ENCODE peak calls at places on chromosomes 3 and 15, in seven cellular contexts. K is Peyer's patch, B is lower leg skin, X is IMR-90, Y is uterus, H is A549, U is body of pancreas. N is an unnamed sample.

GRCh38 chr3:184360834-184361531 is 422 bp downstream of the CLCN2 start:
- DNase-seq in X (no peak), U (no peak), Y (no peak), H (no peak), B (no peak), K (no peak), N (no peak)

GRCh38 chr15:96972201-96972600 is 641.7 kb downstream of the NR2F2 start:
- DNase-seq in Y (no peak), K (no peak), U (no peak), B (no peak), X (no peak), H (no peak), N (no peak)

GRCh38 chr3:175335229-175335628 is 476.1 kb downstream of the NAALADL2 start:
- DNase-seq in B (no peak), K (no peak), Y (no peak), U (no peak), X (peak; percentile 51), H (no peak), N (no peak)

GRCh38 chr3:195007794-195008193 is 263.2 kb downstream of the XXYLT1 start:
- DNase-seq in B (no peak), K (no peak), X (no peak), Y (no peak), U (no peak), H (no peak), N (no peak)

GRCh38 chr15:66841953-66842681 is 140.1 kb downstream of the SMAD6 start:
- DNase-seq in X (peak; percentile 89), Y (peak; percentile 90), U (peak; percentile 90), B (peak; percentile 85), K (peak; percentile 85), H (peak; percentile 68), N (peak; percentile 58)

GRCh38 chr3:184805351-184806038 is 6.5 kb upstream of the VPS8 start:
- DNase-seq in U (no peak), K (no peak), B (no peak), X (no peak), Y (no peak), H (no peak), N (peak; percentile 60)

GRCh38 chr15:73996939-73997338 is 2.4 kb downstream of the PML start:
- DNase-seq in U (no peak), H (no peak), B (no peak), K (no peak), Y (no peak), X (no peak), N (peak; percentile 56)

GRCh38 chr3:55873523-55874254 is 386.6 kb upstream of the WNT5A start:
- DNase-seq in B (no peak), K (no peak), H (peak; percentile 76), Y (no peak), X (peak; percentile 74), U (no peak), N (no peak)

GRCh38 chr3:53045107-53045783 is 628 bp downstream of the SFMBT1 start:
- DNase-seq in B (no peak), U (peak; percentile 72), K (peak; percentile 72), H (peak; percentile 45), Y (peak; percentile 51), X (peak; percentile 43), N (peak; percentile 87)

GRCh38 chr3:40262331-40262730 is 47.2 kb upstream of the EIF1B start:
- DNase-seq in X (no peak), H (no peak), B (no peak), U (no peak), Y (no peak), K (no peak), N (no peak)

GRCh38 chr3:143158549-143158988 is 39.0 kb downstream of the CHST2 start:
- DNase-seq in K (no peak), U (no peak), X (peak; percentile 59), H (no peak), Y (no peak), B (no peak), N (no peak)

GRCh38 chr15:25240461-25241021 is 198.3 kb downstream of the UBE3A start:
- DNase-seq in K (peak; percentile 22), X (no peak), B (no peak), H (no peak), Y (no peak), U (peak; percentile 7), N (no peak)

GRCh38 chr15:52256930-52257733 is 38.5 kb downstream of the MYO5C start:
- DNase-seq in H (no peak), K (no peak), X (no peak), U (no peak), Y (no peak), B (no peak), N (no peak)

GRCh38 chr3:69784854-69785523 is 45.7 kb downstream of the MITF start:
- DNase-seq in H (peak; percentile 60), Y (peak; percentile 60), B (peak; percentile 46), U (peak; percentile 14), X (peak; percentile 83), K (no peak), N (peak; percentile 6)

GRCh38 chr15:60272623-60273022 is 125.2 kb downstream of the ANXA2 start:
- DNase-seq in B (no peak), Y (no peak), K (no peak), U (no peak), H (no peak), X (no peak), N (no peak)

GRCh38 chr3:66904816-66905543 is 93.1 kb upstream of the KBTBD8 start:
- DNase-seq in Y (no peak), K (no peak), H (no peak), B (no peak), X (peak; percentile 1), U (no peak), N (no peak)

GRCh38 chr15:87155771-87156170 is 1076.1 kb downstream of the AGBL1 start:
- DNase-seq in K (no peak), Y (no peak), U (no peak), X (no peak), H (no peak), B (no peak), N (no peak)

GRCh38 chr3:129593595-129594339 is 12.7 kb downstream of the PLXND1 start:
- DNase-seq in X (no peak), H (no peak), U (peak; percentile 43), K (no peak), Y (no peak), B (no peak), N (no peak)

DNA sequence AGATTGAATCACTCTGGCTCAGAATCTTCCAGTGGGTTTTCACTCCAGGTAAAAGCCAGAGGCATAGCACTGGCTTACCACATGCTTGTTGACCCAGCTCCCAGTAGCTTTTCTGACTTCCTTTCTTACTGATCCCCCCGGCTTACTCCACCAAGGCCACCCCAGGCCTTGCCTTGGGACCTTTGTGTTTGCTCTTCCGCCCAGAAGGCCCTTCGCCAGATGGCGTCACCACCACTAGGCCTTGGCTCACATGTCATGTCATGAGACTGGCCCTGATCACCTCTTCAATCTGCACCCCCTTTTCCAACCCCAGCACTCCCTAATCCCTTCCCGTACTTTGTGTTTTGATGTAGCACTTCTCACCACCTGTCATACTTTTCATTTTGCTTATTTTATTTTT is 98.5 kb upstream of the UMPS start:
- DNase-seq in B (no peak), Y (no peak), H (no peak), U (peak; percentile 80), X (no peak), K (no peak), N (no peak)
- TF ChIP-seq POLR2A in B (no peak), Y (no peak), H (no peak), U (no peak), X (no peak), K (no peak), N (no peak)

GRCh38 chr15:64825431-64826294 is at the start of gene PIF1:
- DNase-seq in B (peak; percentile 97), U (peak; percentile 91), K (peak; percentile 78), X (peak; percentile 99), H (peak; percentile 99), Y (peak; percentile 87), N (peak; percentile 98)
- TF ChIP-seq POLR2A in B (no peak), U (peak; percentile 68), K (peak; percentile 50), X (peak; percentile 71), H (peak; percentile 84), Y (peak; percentile 95), N (peak; percentile 91)

GRCh38 chr15:45200799-45201556 is 13.2 kb upstream of the SHF start:
- DNase-seq in H (peak; percentile 90), U (peak; percentile 84), K (peak; percentile 81), X (peak; percentile 83), B (peak; percentile 87), Y (peak; percentile 90), N (peak; percentile 92)

GRCh38 chr15:45197512-45197911 is 9.7 kb upstream of the SHF start:
- DNase-seq in K (no peak), B (no peak), X (no peak), Y (no peak), H (no peak), U (no peak), N (peak; percentile 20)

GRCh38 chr15:45199136-45199810 is 11.5 kb upstream of the SHF start:
- DNase-seq in H (peak; percentile 16), U (peak; percentile 24), K (peak; percentile 65), X (no peak), B (no peak), Y (no peak), N (peak; percentile 68)

GRCh38 chr15:45200001-45200798 is 12.4 kb upstream of the SHF start:
- DNase-seq in X (peak; percentile 98), B (peak; percentile 99), H (peak; percentile 94), K (peak; percentile 96), U (peak; percentile 98), Y (peak; percentile 94), N (peak; percentile 97)

DNA sequence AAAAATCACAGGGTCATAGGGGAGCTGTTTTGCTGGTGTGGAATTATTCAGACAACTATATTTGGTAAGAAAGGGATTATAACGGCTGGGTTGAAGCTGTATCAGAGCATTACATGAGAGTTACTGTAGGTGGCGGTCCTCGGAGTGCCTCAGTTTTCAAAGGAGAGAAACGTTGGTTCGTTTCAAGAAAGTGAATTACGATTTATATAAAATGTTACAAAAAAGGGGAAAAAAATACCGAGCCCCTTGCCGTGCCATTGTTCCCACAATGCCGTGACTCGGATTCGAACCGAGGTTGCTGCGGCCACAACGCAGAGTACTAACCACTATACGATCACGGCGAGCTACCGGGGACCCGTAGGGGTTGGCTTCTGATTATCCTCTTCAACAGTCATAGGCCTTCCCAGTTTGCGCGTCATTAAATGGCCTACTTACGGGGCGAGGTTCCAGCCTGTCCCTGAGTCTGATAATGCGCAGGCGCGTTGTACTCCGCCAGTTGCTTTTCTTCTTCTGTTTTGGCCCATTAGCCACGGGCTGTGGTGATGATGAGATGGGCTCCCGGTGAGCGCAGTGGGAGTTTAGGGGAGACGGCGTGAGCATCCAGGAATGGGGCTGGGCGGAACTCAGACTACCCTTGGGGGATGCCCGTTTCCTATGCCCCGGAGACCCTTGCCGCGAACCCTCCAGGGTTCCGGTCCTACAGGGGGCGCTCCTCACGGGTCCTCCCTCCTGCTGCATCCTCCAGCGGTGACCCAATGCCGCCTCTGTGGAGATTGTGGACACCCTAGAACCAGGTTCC is 10.8 kb upstream of the SHF start:
- DNase-seq in H (peak; percentile 95), K (peak; percentile 94), B (peak; percentile 99), Y (peak; percentile 97), X (peak; percentile 96), U (peak; percentile 98), N (peak; percentile 98)
- TF ChIP-seq POLR2A in H (peak; percentile 50), K (peak; percentile 91), B (peak; percentile 82), Y (peak; percentile 81), X (peak; percentile 83), U (peak; percentile 95), N (peak; percentile 86)

DNA sequence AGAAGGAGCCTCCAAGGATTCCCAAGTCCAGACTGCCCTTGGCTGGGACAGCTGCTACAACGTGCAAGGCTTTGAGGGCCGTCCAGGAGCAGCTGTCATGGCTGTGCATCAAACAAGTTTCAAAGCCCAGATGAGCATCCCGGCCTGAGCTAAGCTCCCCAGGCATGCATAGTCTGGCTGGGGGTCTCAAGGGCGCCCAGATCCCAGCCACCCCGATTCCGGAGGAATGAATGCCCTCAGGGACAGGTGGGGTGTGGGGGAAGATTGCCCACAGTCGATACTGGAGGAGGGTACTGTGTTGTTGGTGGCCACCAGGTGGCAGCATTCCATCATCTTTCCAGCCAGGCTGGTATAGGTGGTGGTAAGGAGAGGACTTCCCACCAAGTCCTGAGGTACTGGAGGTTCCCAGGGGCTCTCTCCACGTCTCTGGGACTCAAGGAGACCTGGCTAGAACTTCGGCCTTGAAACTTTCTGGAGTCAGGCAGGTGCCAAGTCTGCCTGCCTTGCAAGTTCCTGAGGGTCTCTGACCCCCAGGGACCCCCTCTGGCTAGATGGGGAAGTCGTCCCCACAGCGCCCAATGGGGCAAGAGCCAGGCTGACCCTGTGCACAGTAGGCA is 32.8 kb downstream of the RBM5 start:
- DNase-seq in H (peak; percentile 77), K (peak; percentile 85), X (peak; percentile 79), U (peak; percentile 79), B (peak; percentile 58), Y (peak; percentile 77), N (peak; percentile 86)
- TF ChIP-seq POLR2A in H (no peak), K (no peak), X (peak; percentile 26), U (peak; percentile 7), B (no peak), Y (no peak), N (peak; percentile 38)

N was measured in erythroblast.